ENCODE peak calls at places on chromosomes 7 and 10, in six cellular contexts. P is thyroid gland, M is Peyer's patch, T is testis, V is ovary, K is GM06990. R is an unnamed sample.

GRCh38 chr7:122143376-122143750 is 686 bp downstream of the AASS start:
- DNase-seq in P (peak; percentile 23), M (peak; percentile 49), T (peak; percentile 32), V (peak; percentile 33), K (peak; percentile 25), R (peak; percentile 27)

GRCh38 chr7:139016931-139017511 is 18.8 kb downstream of the ZC3HAV1L start:
- DNase-seq in P (peak; percentile 77), M (peak; percentile 83), T (peak; percentile 85), V (peak; percentile 68), K (peak; percentile 30), R (peak; percentile 38)

GRCh38 chr10:97127960-97128850 is 57.6 kb downstream of the SLIT1 start:
- DNase-seq in P (no peak), M (no peak), T (no peak), V (no peak), K (no peak), R (no peak)

GRCh38 chr7:97859606-97860204 is 12.5 kb downstream of the ASNS start:
- DNase-seq in P (no peak), M (no peak), T (no peak), V (no peak), K (no peak), R (no peak)

GRCh38 chr7:41630741-41631140 is 72.1 kb downstream of the INHBA start:
- DNase-seq in P (no peak), M (no peak), T (no peak), V (no peak), K (peak; percentile 9), R (no peak)

GRCh38 chr7:145050415-145050814 is 214.6 kb upstream of the TPK1 start:
- DNase-seq in P (no peak), M (no peak), T (no peak), V (no peak), K (no peak), R (no peak)

GRCh38 chr7:128932862-128933821 is 4.6 kb upstream of the IRF5 start:
- DNase-seq in P (no peak), M (peak; percentile 84), T (no peak), V (no peak), K (peak; percentile 77), R (no peak)

GRCh38 chr10:101031796-101032636 is 982 bp downstream of the SFXN3 start:
- DNase-seq in P (peak; percentile 75), M (peak; percentile 95), T (peak; percentile 85), V (peak; percentile 75), K (peak; percentile 55), R (peak; percentile 69)

GRCh38 chr7:20958474-20958873 is 171.8 kb upstream of the SP8 start:
- DNase-seq in P (no peak), M (no peak), T (no peak), V (no peak), K (no peak), R (no peak)

GRCh38 chr10:27369832-27370231 is 129.2 kb upstream of the ACBD5 start:
- DNase-seq in P (no peak), M (no peak), T (no peak), V (no peak), K (no peak), R (no peak)

GRCh38 chr10:51214207-51214896 is 140.1 kb downstream of the PRKG1 start:
- DNase-seq in P (no peak), M (no peak), T (no peak), V (no peak), K (no peak), R (no peak)

GRCh38 chr7:1368682-1369571 is 90.3 kb downstream of the MICALL2 start:
- DNase-seq in P (no peak), M (no peak), T (peak; percentile 82), V (no peak), K (peak; percentile 39), R (no peak)

GRCh38 chr7:136036336-136036735 is 59.2 kb upstream of the MTPN start:
- DNase-seq in P (no peak), M (no peak), T (no peak), V (no peak), K (no peak), R (no peak)

GRCh38 chr7:93837245-93837644 is 53.3 kb downstream of the TFPI2 start:
- DNase-seq in P (no peak), M (no peak), T (no peak), V (no peak), K (no peak), R (no peak)
- H3K36me3 ChIP-seq in P (no peaks in the 10 kb centered on the region), M (no peaks in the 10 kb centered on the region), T (no peaks in the 10 kb centered on the region), V (no peaks in the 10 kb centered on the region), K (no peaks in the 10 kb centered on the region), R (no peaks in the 10 kb centered on the region)

GRCh38 chr7:142898377-142899235 is 13.1 kb upstream of the TRPV6 start:
- DNase-seq in P (peak; percentile 82), M (no peak), T (no peak), V (no peak), K (no peak), R (no peak)
- TF ChIP-seq CTCF in P (no peak), M (no peak), T (no peak), V (no peak), K (no peak), R (no peak)

DNA sequence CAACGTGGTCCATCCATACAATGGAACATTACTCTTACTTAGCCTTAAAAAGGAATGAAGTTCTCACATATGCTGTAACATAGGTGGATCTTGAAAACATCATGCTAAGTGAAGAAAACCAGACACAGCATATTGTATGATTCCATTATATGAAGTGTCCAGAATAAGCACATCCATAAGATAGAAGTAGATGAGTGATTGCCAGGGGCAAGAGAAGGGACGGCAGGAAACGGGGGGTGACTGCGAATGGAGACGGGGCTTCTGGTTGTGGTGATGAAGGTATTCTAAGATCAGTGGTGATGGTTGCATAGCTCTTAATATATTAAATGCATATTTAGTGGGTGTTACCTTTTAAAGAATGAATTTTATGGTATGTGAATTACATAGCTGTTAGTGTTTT is 29.8 kb downstream of the UBE3C start:
- DNase-seq in P (no peak), M (no peak), T (no peak), V (no peak), K (no peak), R (no peak)
- H3K36me3 ChIP-seq in P (peaks cover 23% of the 10 kb centered on the region), M (peaks cover 76% of the 10 kb centered on the region), T (no peaks in the 10 kb centered on the region), V (no peaks in the 10 kb centered on the region), K (peaks cover 11% of the 10 kb centered on the region), R (no peaks in the 10 kb centered on the region)

DNA sequence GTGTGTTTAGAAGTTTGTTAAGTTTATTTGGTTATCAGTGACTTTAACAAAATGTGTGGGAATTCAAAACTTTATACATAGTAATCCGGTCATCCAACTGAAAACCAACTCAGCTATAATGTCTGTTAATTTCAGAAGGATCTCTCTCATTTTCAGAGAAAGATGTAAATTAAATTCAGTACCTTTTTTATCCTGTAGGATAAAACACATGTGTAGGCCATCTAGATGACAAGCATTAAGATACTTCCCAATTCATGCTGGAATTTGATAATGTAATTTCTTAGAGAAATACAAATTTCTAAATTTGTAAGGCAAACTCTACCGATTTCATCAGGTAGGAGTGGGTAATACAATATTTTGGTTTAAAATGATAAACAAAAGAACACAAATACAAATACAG is 43.4 kb upstream of the STEAP4 start:
- DNase-seq in P (no peak), M (no peak), T (no peak), V (no peak), K (no peak), R (no peak)
- TF ChIP-seq CTCF in P (no peak), M (no peak), T (no peak), V (no peak), K (no peak), R (no peak)

GRCh38 chr10:85558533-85558932 is 808.1 kb downstream of the GRID1 start:
- DNase-seq in P (no peak), M (no peak), T (no peak), V (no peak), K (no peak), R (no peak)
- H3K36me3 ChIP-seq in P (no peaks in the 10 kb centered on the region), M (no peaks in the 10 kb centered on the region), T (no peaks in the 10 kb centered on the region), V (no peaks in the 10 kb centered on the region), K (no peaks in the 10 kb centered on the region), R (no peaks in the 10 kb centered on the region)

DNA sequence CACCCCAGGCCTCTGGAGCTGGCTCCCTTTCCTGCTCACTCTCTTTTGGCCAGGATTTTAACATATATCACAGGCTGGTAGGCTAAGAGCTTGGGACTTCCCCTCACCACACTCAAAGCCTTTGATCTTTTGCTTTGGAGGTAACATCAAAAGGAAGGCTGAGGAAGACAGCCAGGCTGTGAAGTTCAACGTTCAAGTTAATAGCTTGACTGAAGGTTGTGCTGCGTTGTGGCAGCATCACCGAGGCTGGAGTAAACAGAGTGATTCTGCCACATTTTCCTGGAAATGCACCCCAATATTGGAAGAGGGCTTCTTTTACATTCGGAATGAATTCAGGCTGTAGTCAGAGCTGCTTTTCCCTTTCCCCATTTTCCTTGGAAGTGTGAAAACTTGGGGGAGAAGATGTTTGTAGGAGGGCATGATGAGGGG is 57.3 kb downstream of the TCF7L2 start:
- DNase-seq in P (no peak), M (no peak), T (no peak), V (no peak), K (no peak), R (no peak)
- TF ChIP-seq CTCF in P (no peak), M (no peak), T (no peak), V (no peak), K (no peak), R (no peak)

GRCh38 chr10:73797324-73798025 is 12.1 kb downstream of the ZSWIM8 start:
- DNase-seq in P (no peak), M (no peak), T (no peak), V (no peak), K (no peak), R (no peak)
- H3K36me3 ChIP-seq in P (peaks cover 80% of the 10 kb centered on the region), M (peaks cover 98% of the 10 kb centered on the region), T (no peaks in the 10 kb centered on the region), V (no peaks in the 10 kb centered on the region), K (peaks cover 61% of the 10 kb centered on the region), R (no peaks in the 10 kb centered on the region)

DNA sequence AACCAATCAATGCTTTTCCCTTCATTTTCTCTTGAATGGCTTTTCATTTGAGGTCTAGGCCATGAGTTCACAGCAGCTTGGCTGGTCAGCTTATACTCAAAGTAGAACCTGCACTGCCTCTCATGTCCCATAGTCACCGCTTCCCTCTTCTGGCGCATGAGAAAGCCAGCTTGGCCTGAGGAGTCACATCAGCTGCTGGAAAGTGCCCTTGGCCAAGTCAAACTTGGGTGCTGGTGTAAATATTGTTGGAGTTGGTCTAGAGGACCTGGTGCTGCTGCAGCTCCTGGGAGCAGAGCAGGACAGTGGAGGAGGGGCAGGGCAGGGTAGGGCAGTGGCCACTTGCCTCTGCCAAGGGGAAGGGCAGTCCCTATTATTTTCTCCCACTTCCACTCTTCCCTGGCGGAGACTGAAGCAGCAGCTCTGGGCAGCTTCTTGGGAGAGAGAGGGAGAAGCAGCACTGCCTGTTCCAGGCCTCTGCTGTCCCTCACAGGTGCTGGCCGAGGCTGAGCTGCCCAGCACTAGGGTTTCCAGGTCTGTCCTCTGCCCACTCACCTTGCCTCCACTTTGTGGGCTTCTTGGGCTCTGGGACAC is 12.8 kb downstream of the UBE2D4 start:
- DNase-seq in P (no peak), M (no peak), T (no peak), V (no peak), K (no peak), R (no peak)
- TF ChIP-seq CTCF in P (no peak), M (no peak), T (no peak), V (no peak), K (no peak), R (no peak)

R was measured in uterus.